ENCODE peak calls at places on chromosomes 7 and 10, in ten cellular contexts. K is suprapubic skin, T is breast epithelium, A is GM12892, J is HCT116, F is Panc1, W is SK-N-SH, N is spleen, M is sigmoid colon, H is K562. X is an unnamed sample.

GRCh38 chr10:120429395-120429794 is 27.6 kb upstream of the PLPP4 start:
- DNase-seq in A (no peak), T (no peak), K (no peak), H (no peak), J (no peak), M (no peak), N (no peak), F (no peak), W (no peak), X (no peak)

GRCh38 chr7:130143334-130143732 is 61.9 kb downstream of the TMEM209 start:
- DNase-seq in K (no peak), H (no peak), J (no peak), F (no peak), M (no peak), A (no peak), W (no peak), T (no peak), N (no peak), X (no peak)

GRCh38 chr10:45580781-45581496 is 91.6 kb downstream of the ZFAND4 start:
- DNase-seq in T (no peak), H (peak; percentile 40), J (no peak), F (no peak), W (no peak), M (no peak), N (no peak), A (no peak), K (no peak), X (no peak)

GRCh38 chr7:30177186-30177585 is 42.4 kb downstream of the MTURN start:
- DNase-seq in N (no peak), K (no peak), H (no peak), T (no peak), F (no peak), A (no peak), M (no peak), W (no peak), J (no peak), X (no peak)

GRCh38 chr10:19654576-19654975 is 161.7 kb upstream of the PLXDC2 start:
- DNase-seq in K (no peak), T (no peak), W (no peak), J (no peak), F (no peak), N (no peak), H (no peak), M (no peak), A (no peak), X (no peak)

GRCh38 chr10:32972454-32972853 is 14.4 kb upstream of the ITGB1 start:
- DNase-seq in N (no peak), F (no peak), T (no peak), J (no peak), M (no peak), W (no peak), A (no peak), K (no peak), H (peak; percentile 60), X (no peak)

GRCh38 chr7:92810242-92810611 is 26.1 kb downstream of the CDK6 start:
- DNase-seq in W (no peak), T (no peak), M (no peak), K (no peak), J (no peak), N (no peak), A (no peak), H (peak; percentile 65), F (no peak), X (no peak)

GRCh38 chr10:8037941-8038894 is 16.3 kb upstream of the GATA3 start:
- DNase-seq in F (no peak), K (no peak), J (no peak), H (no peak), W (no peak), M (no peak), T (no peak), N (no peak), A (no peak), X (no peak)

GRCh38 chr7:114820993-114821945 is 100.6 kb upstream of the MDFIC start:
- DNase-seq in T (no peak), H (no peak), J (no peak), F (no peak), N (no peak), W (no peak), M (no peak), K (no peak), A (no peak), X (no peak)

GRCh38 chr10:61262486-61263261 is 190.5 kb downstream of the TMEM26 start:
- DNase-seq in H (no peak), K (no peak), J (no peak), T (no peak), N (no peak), A (no peak), W (no peak), F (no peak), M (no peak), X (no peak)

GRCh38 chr10:72727128-72727527 is 35.2 kb downstream of the MCU start:
- DNase-seq in W (peak; percentile 15), H (no peak), N (no peak), M (no peak), F (no peak), K (no peak), J (no peak), A (no peak), T (no peak), X (no peak)

GRCh38 chr7:42262907-42263466 is 26.0 kb upstream of the GLI3 start:
- DNase-seq in H (no peak), M (peak; percentile 89), N (no peak), K (peak; percentile 79), A (no peak), J (no peak), W (no peak), T (no peak), F (no peak), X (peak; percentile 10)

GRCh38 chr10:106189254-106189653 is 975.3 kb downstream of the SORCS1 start:
- DNase-seq in J (no peak), A (no peak), T (no peak), N (no peak), M (no peak), F (peak; percentile 7), K (no peak), W (peak; percentile 20), H (no peak), X (no peak)

GRCh38 chr10:18658301-18658991 is 785 bp upstream of the ARL5B start:
- DNase-seq in T (no peak), F (no peak), J (no peak), H (no peak), M (no peak), A (no peak), W (no peak), K (peak; percentile 69), N (peak; percentile 84), X (no peak)

GRCh38 chr7:38660427-38661099 is 29.4 kb upstream of the AMPH start:
- DNase-seq in M (no peak), T (no peak), J (peak; percentile 27), N (peak; percentile 81), A (no peak), H (peak; percentile 48), K (no peak), F (peak; percentile 35), W (peak; percentile 61), X (peak; percentile 60)

GRCh38 chr7:12741951-12742575 is 54.6 kb downstream of the ARL4A start:
- DNase-seq in J (no peak), K (no peak), A (no peak), M (no peak), N (no peak), H (no peak), W (no peak), T (no peak), F (no peak), X (no peak)

GRCh38 chr7:134365341-134366054 is 48.8 kb upstream of the SLC35B4 start:
- DNase-seq in W (no peak), F (no peak), N (no peak), T (no peak), A (no peak), H (peak; percentile 28), K (no peak), M (no peak), J (no peak), X (no peak)

GRCh38 chr7:37052673-37053072 is 328.4 kb upstream of the AOAH start:
- DNase-seq in F (no peak), H (peak; percentile 32), A (no peak), N (no peak), W (no peak), M (no peak), K (no peak), J (no peak), T (no peak), X (no peak)

DNA sequence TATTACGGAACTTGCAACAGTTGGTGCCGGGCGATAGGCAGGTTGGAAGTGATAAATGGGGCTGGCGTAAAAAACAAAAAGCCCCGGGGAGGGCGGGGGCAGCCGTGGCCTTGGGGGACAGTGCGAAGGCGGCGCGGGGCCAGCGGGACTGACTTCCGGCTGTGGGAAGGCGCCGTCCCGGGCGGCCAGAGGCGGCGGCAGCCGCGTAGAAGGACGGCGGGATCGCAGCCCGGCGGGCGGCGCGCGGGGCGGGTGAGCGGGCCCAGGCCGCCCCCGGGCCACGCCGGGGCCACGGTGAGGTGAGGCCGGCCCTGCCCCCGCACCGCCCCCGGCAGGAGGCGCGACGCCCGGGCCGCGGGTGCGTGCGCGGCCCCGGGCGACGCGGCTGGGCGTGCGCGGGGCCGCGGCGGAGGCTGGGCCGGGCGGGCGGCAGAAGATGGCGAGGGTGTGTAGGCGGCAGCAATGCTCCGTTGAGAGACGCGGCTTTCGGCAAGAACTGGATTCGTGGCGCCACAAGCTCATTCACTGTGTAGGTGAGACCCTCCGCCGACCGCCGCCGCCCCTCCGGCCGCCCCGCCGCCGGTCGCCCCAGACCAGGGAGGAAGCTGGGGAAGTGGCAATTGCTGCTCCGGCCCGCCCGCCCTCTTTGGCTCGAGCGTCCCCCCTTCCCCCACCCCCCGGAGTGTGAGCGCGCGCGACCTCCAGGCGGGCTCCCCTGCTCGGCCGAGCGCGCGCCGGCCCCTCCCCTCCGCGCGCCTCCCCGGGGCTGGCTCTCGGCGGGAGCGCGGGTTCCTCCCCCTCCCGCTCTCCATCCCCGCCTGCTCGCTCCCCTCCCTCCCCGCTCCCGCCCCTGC is at the start of gene LCOR:
- DNase-seq in J (peak; percentile 59), H (peak; percentile 93), M (peak; percentile 93), K (peak; percentile 91), N (peak; percentile 96), T (peak; percentile 76), F (no peak), W (peak; percentile 99), A (peak; percentile 95), X (peak; percentile 82)
- TF ChIP-seq POLR2AphosphoS5 in J (peak; percentile 85), H (peak; percentile 3), M (peak; percentile 82), K (no peak), N (peak; percentile 88), T (peak; percentile 57), F (peak; percentile 72), W (peak; percentile 76), A (peak; percentile 81), X (peak; percentile 82)

GRCh38 chr10:29735628-29736324 is 101.0 kb upstream of the SVIL start:
- DNase-seq in W (peak; percentile 97), N (peak; percentile 97), H (peak; percentile 80), J (peak; percentile 80), F (peak; percentile 50), M (peak; percentile 96), A (peak; percentile 80), K (peak; percentile 91), T (peak; percentile 90), X (peak; percentile 94)
- TF ChIP-seq POLR2AphosphoS5 in W (no peak), N (peak; percentile 33), H (no peak), J (peak; percentile 33), F (peak; percentile 31), M (peak; percentile 87), A (no peak), K (peak; percentile 82), T (peak; percentile 81), X (peak; percentile 76)

GRCh38 chr10:50577681-50578350 is 45.9 kb downstream of the SGMS1 start:
- DNase-seq in J (no peak), T (no peak), F (no peak), K (no peak), W (no peak), H (peak; percentile 85), N (no peak), A (no peak), M (no peak), X (no peak)
- TF ChIP-seq POLR2AphosphoS5 in J (no peak), T (no peak), F (no peak), K (no peak), W (no peak), H (peak; percentile 91), N (peak; percentile 30), A (no peak), M (no peak), X (peak; percentile 50)

GRCh38 chr10:132419631-132420468 is 22.9 kb downstream of the PWWP2B start:
- DNase-seq in T (no peak), N (peak; percentile 82), J (no peak), H (no peak), W (peak; percentile 54), F (no peak), A (no peak), M (no peak), K (no peak), X (peak; percentile 81)
- TF ChIP-seq POLR2AphosphoS5 in T (no peak), N (no peak), J (no peak), H (no peak), W (no peak), F (peak; percentile 15), A (no peak), M (no peak), K (no peak), X (no peak)